ENCODE peak calls at places on chromosomes 13 and 19, in five cellular contexts. One of them, this sample, is unnamed.

GRCh38 chr13:34886476-34886875 is 55.6 kb upstream of the NBEA start:
- DNase-seq in PC-9: no peak
- DNase-seq in fibroblast of lung: no peak
- DNase-seq in colonic mucosa: no peak
- DNase-seq in CD8-positive, alpha-beta memory T cell: no peak
- DNase-seq in this sample: no peak

GRCh38 chr19:11164879-11165406 is 9.4 kb upstream of the SPC24 start:
- DNase-seq in PC-9: no peak
- DNase-seq in fibroblast of lung: peak; percentile 94
- DNase-seq in colonic mucosa: peak; percentile 62
- DNase-seq in CD8-positive, alpha-beta memory T cell: no peak
- DNase-seq in this sample: no peak

GRCh38 chr13:90690458-90691063 is 656.9 kb upstream of the MIR17HG start:
- DNase-seq in PC-9: no peak
- DNase-seq in fibroblast of lung: peak; percentile 86
- DNase-seq in colonic mucosa: no peak
- DNase-seq in CD8-positive, alpha-beta memory T cell: no peak
- DNase-seq in this sample: no peak

GRCh38 chr13:93963266-93964131 is 516.0 kb downstream of the DCT start:
- DNase-seq in PC-9: no peak
- DNase-seq in fibroblast of lung: peak; percentile 62
- DNase-seq in colonic mucosa: no peak
- DNase-seq in CD8-positive, alpha-beta memory T cell: no peak
- DNase-seq in this sample: no peak

GRCh38 chr13:99085139-99085845 is 107.4 kb upstream of the DOCK9 start:
- DNase-seq in PC-9: no peak
- DNase-seq in fibroblast of lung: no peak
- DNase-seq in colonic mucosa: peak; percentile 22
- DNase-seq in CD8-positive, alpha-beta memory T cell: peak; percentile 46
- DNase-seq in this sample: no peak

GRCh38 chr19:50968709-50969412 is 530 bp downstream of the KLK6 start:
- DNase-seq in PC-9: peak; percentile 80
- DNase-seq in fibroblast of lung: no peak
- DNase-seq in colonic mucosa: no peak
- DNase-seq in CD8-positive, alpha-beta memory T cell: no peak
- DNase-seq in this sample: no peak

GRCh38 chr13:45055902-45056648 is 64.2 kb upstream of the GTF2F2 start:
- DNase-seq in PC-9: no peak
- DNase-seq in fibroblast of lung: peak; percentile 88
- DNase-seq in colonic mucosa: peak; percentile 28
- DNase-seq in CD8-positive, alpha-beta memory T cell: no peak
- DNase-seq in this sample: no peak

GRCh38 chr13:87810391-87810801 is 139.2 kb downstream of the SLITRK5 start:
- DNase-seq in PC-9: peak; percentile 44
- DNase-seq in fibroblast of lung: no peak
- DNase-seq in colonic mucosa: no peak
- DNase-seq in CD8-positive, alpha-beta memory T cell: no peak
- DNase-seq in this sample: peak; percentile 16

GRCh38 chr13:77544365-77544764 is 8.9 kb downstream of the SCEL start:
- DNase-seq in PC-9: no peak
- DNase-seq in fibroblast of lung: peak; percentile 70
- DNase-seq in colonic mucosa: peak; percentile 19
- DNase-seq in CD8-positive, alpha-beta memory T cell: no peak
- DNase-seq in this sample: no peak

GRCh38 chr13:24664726-24665409 is 15.3 kb upstream of the ATP12A start:
- DNase-seq in PC-9: peak; percentile 31
- DNase-seq in fibroblast of lung: peak; percentile 83
- DNase-seq in colonic mucosa: no peak
- DNase-seq in CD8-positive, alpha-beta memory T cell: no peak
- DNase-seq in this sample: no peak

GRCh38 chr19:58364127-58364526 is 1.6 kb upstream of the ZNF497 start:
- DNase-seq in PC-9: no peak
- DNase-seq in fibroblast of lung: no peak
- DNase-seq in colonic mucosa: no peak
- DNase-seq in CD8-positive, alpha-beta memory T cell: no peak
- DNase-seq in this sample: no peak

GRCh38 chr13:76980075-76980718 is 11.7 kb upstream of the CLN5 start:
- DNase-seq in PC-9: peak; percentile 68
- DNase-seq in fibroblast of lung: peak; percentile 28
- DNase-seq in colonic mucosa: peak; percentile 82
- DNase-seq in CD8-positive, alpha-beta memory T cell: peak; percentile 83
- DNase-seq in this sample: no peak

GRCh38 chr19:2064788-2065524 is 13.9 kb upstream of the MKNK2 start:
- DNase-seq in PC-9: no peak
- DNase-seq in fibroblast of lung: no peak
- DNase-seq in colonic mucosa: peak; percentile 47
- DNase-seq in CD8-positive, alpha-beta memory T cell: no peak
- DNase-seq in this sample: no peak

GRCh38 chr13:49711218-49711863 is 20.1 kb upstream of the EBPL start:
- DNase-seq in PC-9: no peak
- DNase-seq in fibroblast of lung: peak; percentile 84
- DNase-seq in colonic mucosa: no peak
- DNase-seq in CD8-positive, alpha-beta memory T cell: no peak
- DNase-seq in this sample: no peak

GRCh38 chr13:59024434-59024833 is 1139.3 kb downstream of the DIAPH3 start:
- DNase-seq in PC-9: no peak
- DNase-seq in fibroblast of lung: peak; percentile 35
- DNase-seq in colonic mucosa: no peak
- DNase-seq in CD8-positive, alpha-beta memory T cell: no peak
- DNase-seq in this sample: no peak

GRCh38 chr19:11478167-11479089 is 2.4 kb downstream of the ELAVL3 start:
- DNase-seq in PC-9: no peak
- DNase-seq in fibroblast of lung: no peak
- DNase-seq in colonic mucosa: no peak
- DNase-seq in CD8-positive, alpha-beta memory T cell: no peak
- DNase-seq in this sample: no peak

GRCh38 chr19:18364826-18365528 is 21.0 kb upstream of the GDF15 start:
- DNase-seq in PC-9: peak; percentile 79
- DNase-seq in fibroblast of lung: peak; percentile 100
- DNase-seq in colonic mucosa: peak; percentile 93
- DNase-seq in CD8-positive, alpha-beta memory T cell: no peak
- DNase-seq in this sample: no peak

GRCh38 chr19:40614595-40615411 is 13.6 kb downstream of the LTBP4 start:
- DNase-seq in PC-9: peak; percentile 91
- DNase-seq in fibroblast of lung: peak; percentile 99
- DNase-seq in colonic mucosa: peak; percentile 99
- DNase-seq in CD8-positive, alpha-beta memory T cell: no peak
- DNase-seq in this sample: no peak

GRCh38 chr13:88817560-88817959 is 1146.4 kb downstream of the SLITRK5 start:
- DNase-seq in PC-9: no peak
- DNase-seq in fibroblast of lung: no peak
- DNase-seq in colonic mucosa: no peak
- DNase-seq in CD8-positive, alpha-beta memory T cell: no peak
- DNase-seq in this sample: no peak

GRCh38 chr19:40598121-40598917 is 2.9 kb upstream of the LTBP4 start:
- DNase-seq in PC-9: peak; percentile 89
- DNase-seq in fibroblast of lung: peak; percentile 82
- DNase-seq in colonic mucosa: peak; percentile 92
- DNase-seq in CD8-positive, alpha-beta memory T cell: peak; percentile 76
- DNase-seq in this sample: no peak

GRCh38 chr19:39848392-39848791 is 2.2 kb upstream of the FBL start:
- DNase-seq in PC-9: no peak
- DNase-seq in fibroblast of lung: no peak
- DNase-seq in colonic mucosa: no peak
- DNase-seq in CD8-positive, alpha-beta memory T cell: no peak
- DNase-seq in this sample: no peak

GRCh38 chr19:35027851-35028599 is 2.2 kb upstream of the SCN1B start:
- DNase-seq in PC-9: peak; percentile 23
- DNase-seq in fibroblast of lung: peak; percentile 58
- DNase-seq in colonic mucosa: no peak
- DNase-seq in CD8-positive, alpha-beta memory T cell: no peak
- DNase-seq in this sample: no peak

DNA sequence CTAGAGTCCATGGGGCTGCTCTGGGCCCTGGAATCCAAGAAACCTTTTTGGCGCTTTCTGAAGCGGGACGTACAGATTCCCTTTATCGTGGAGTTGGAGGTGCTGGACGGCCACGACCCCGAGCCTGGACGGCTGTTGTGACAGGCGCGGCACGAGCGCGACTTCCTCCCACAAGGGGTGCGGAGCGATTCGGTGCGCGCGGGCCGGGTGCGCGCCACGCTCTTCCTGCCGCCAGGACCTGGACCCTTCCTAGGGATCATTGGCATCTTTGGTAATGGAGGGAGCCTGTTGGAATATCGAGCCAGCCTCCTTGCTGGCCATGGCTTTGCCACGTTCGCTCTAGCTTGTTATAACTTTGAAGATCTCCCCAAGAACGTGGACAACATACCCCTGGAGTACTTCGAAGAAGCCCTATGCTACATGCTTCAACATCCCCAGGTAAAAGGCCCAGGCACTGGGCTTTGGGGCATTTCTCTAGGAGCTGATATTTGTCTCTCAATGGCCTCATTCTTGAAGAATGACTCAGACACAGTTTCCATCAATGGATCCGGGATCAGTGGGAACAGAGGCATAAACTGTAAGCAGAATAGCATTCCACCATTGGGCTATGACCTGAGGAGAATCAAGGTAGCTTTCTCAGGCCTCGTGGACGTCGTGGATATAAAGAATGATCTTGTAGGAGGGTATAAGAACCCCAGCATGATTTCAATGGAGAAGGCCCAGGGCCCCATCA is 3.5 kb upstream of the ZFP82 start:
- DNase-seq in PC-9: no peak
- DNase-seq in fibroblast of lung: peak; percentile 24
- DNase-seq in colonic mucosa: no peak
- DNase-seq in CD8-positive, alpha-beta memory T cell: no peak
- DNase-seq in this sample: no peak
- H3K36me3 ChIP-seq in PC-9: no peaks in the 10 kb centered on the region
- H3K36me3 ChIP-seq in fibroblast of lung: no peaks in the 10 kb centered on the region
- H3K36me3 ChIP-seq in colonic mucosa: no peaks in the 10 kb centered on the region
- H3K36me3 ChIP-seq in CD8-positive, alpha-beta memory T cell: no peaks in the 10 kb centered on the region
- H3K36me3 ChIP-seq in this sample: no peaks in the 10 kb centered on the region

GRCh38 chr19:17092696-17093095 is 17.1 kb downstream of the MYO9B start:
- DNase-seq in PC-9: no peak
- DNase-seq in fibroblast of lung: no peak
- DNase-seq in colonic mucosa: no peak
- DNase-seq in CD8-positive, alpha-beta memory T cell: no peak
- DNase-seq in this sample: no peak

GRCh38 chr19:17090501-17091074 is 15.0 kb downstream of the MYO9B start:
- DNase-seq in PC-9: no peak
- DNase-seq in fibroblast of lung: peak; percentile 73
- DNase-seq in colonic mucosa: no peak
- DNase-seq in CD8-positive, alpha-beta memory T cell: peak; percentile 37
- DNase-seq in this sample: no peak

GRCh38 chr19:17089238-17089637 is 13.7 kb downstream of the MYO9B start:
- DNase-seq in PC-9: no peak
- DNase-seq in fibroblast of lung: peak; percentile 84
- DNase-seq in colonic mucosa: no peak
- DNase-seq in CD8-positive, alpha-beta memory T cell: no peak
- DNase-seq in this sample: no peak

GRCh38 chr19:17088552-17088951 is 13.0 kb downstream of the MYO9B start:
- DNase-seq in PC-9: no peak
- DNase-seq in fibroblast of lung: no peak
- DNase-seq in colonic mucosa: no peak
- DNase-seq in CD8-positive, alpha-beta memory T cell: no peak
- DNase-seq in this sample: no peak

GRCh38 chr19:17091758-17092333 is 16.3 kb downstream of the MYO9B start:
- DNase-seq in PC-9: no peak
- DNase-seq in fibroblast of lung: no peak
- DNase-seq in colonic mucosa: peak; percentile 44
- DNase-seq in CD8-positive, alpha-beta memory T cell: no peak
- DNase-seq in this sample: no peak
- H3K4me1 ChIP-seq in PC-9: peaks cover 2% of the 10 kb centered on the region
- H3K4me1 ChIP-seq in fibroblast of lung: peaks cover 34% of the 10 kb centered on the region
- H3K4me1 ChIP-seq in colonic mucosa: peaks cover 4% of the 10 kb centered on the region
- H3K4me1 ChIP-seq in CD8-positive, alpha-beta memory T cell: peaks cover 36% of the 10 kb centered on the region
- H3K4me1 ChIP-seq in this sample: peaks cover 2% of the 10 kb centered on the region

DNA sequence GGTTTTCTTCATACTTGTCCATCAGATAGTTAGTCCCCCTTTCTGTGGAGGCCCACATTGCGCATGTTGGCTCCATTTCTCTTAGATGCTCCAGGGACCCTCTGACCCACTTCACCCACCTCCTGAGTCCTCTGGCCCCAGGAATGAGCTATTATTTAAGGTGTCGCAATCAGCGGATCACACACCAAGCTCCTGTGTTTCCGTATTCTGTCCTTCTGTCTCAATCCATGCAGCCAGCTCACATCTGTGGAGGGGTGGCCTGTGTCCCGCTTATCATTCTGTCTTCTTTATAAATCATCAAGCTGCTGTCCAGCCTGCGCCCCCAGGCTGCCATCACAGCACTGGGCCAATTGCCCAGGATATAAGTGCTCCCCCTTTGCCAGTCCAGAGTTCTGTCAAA is 4.7 kb downstream of the ZNF230 start:
- DNase-seq in PC-9: no peak
- DNase-seq in fibroblast of lung: no peak
- DNase-seq in colonic mucosa: no peak
- DNase-seq in CD8-positive, alpha-beta memory T cell: no peak
- DNase-seq in this sample: no peak
- H3K9me3 ChIP-seq in PC-9: peaks cover 30% of the 10 kb centered on the region
- H3K9me3 ChIP-seq in fibroblast of lung: peaks cover 7% of the 10 kb centered on the region
- H3K9me3 ChIP-seq in colonic mucosa: no peaks in the 10 kb centered on the region
- H3K9me3 ChIP-seq in CD8-positive, alpha-beta memory T cell: peaks cover 45% of the 10 kb centered on the region
- H3K9me3 ChIP-seq in this sample: peaks cover 7% of the 10 kb centered on the region

GRCh38 chr13:39952244-39953233 is 297.1 kb downstream of the COG6 start:
- DNase-seq in PC-9: no peak
- DNase-seq in fibroblast of lung: peak; percentile 33
- DNase-seq in colonic mucosa: no peak
- DNase-seq in CD8-positive, alpha-beta memory T cell: peak; percentile 22
- DNase-seq in this sample: no peak
- H3K36me3 ChIP-seq in PC-9: no peaks in the 10 kb centered on the region
- H3K36me3 ChIP-seq in fibroblast of lung: no peaks in the 10 kb centered on the region
- H3K36me3 ChIP-seq in colonic mucosa: no peaks in the 10 kb centered on the region
- H3K36me3 ChIP-seq in CD8-positive, alpha-beta memory T cell: no peaks in the 10 kb centered on the region
- H3K36me3 ChIP-seq in this sample: no peaks in the 10 kb centered on the region

DNA sequence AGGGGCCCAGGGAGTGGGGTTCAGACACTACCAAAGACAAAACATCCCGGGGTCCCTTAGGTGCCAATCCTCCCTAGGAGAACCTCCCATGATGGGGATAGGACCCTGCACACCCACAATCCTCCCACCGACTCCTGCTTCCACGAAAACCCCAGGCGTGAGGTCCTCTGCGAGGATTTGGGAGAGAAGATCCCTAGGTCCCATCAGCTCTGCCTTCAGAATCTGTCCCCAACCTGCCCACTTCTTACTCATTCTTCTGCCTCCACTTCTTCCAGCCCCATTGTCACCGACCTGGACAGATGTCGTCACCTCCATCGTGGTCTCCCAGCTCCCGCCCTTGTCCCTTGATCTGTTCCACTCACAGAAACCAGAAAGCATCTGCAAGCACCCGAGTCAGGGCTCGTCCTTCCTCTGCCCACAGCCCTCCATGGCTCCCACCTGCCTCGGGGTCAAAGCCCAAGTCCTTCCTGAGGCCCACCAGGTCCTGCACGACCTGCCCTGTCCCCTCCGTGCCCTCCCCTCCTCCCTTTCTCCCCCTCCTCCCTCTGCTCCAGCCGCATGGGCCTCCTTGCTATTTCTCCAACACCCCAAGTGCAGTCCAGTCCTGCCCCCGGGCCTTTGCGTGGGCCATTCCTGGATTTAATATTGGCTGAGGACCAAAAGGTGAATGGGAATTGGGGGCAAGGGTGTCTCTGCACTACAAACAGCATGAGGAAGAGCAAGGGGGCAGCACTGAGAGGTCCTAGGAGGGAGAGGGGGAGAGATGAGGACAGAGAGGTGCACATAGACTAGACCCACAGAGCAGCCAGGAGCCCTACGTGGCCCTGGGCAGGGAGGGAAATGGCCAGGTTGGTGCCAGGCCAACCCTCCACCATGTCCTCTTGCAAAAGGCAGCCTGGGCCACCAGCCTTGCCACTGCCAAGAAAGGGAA is 51.3 kb downstream of the PTPRS start:
- DNase-seq in PC-9: no peak
- DNase-seq in fibroblast of lung: no peak
- DNase-seq in colonic mucosa: no peak
- DNase-seq in CD8-positive, alpha-beta memory T cell: no peak
- DNase-seq in this sample: no peak
- H3K4me1 ChIP-seq in PC-9: peaks cover 7% of the 10 kb centered on the region
- H3K4me1 ChIP-seq in fibroblast of lung: peaks cover 6% of the 10 kb centered on the region
- H3K4me1 ChIP-seq in colonic mucosa: no peaks in the 10 kb centered on the region
- H3K4me1 ChIP-seq in CD8-positive, alpha-beta memory T cell: peaks cover 12% of the 10 kb centered on the region
- H3K4me1 ChIP-seq in this sample: peaks cover 3% of the 10 kb centered on the region